ENCODE peak calls at places on chromosome 12, in four cellular contexts. One of them, this sample, is unnamed.

GRCh38 chr12:95790025-95790911 is at the start of gene NTN4:
- DNase-seq in COR-L47: peak
- DNase-seq in smooth muscle cell of the brain vasculature: no peak
- DNase-seq in T-helper 1 cell: no peak
- DNase-seq in this sample: no peak

GRCh38 chr12:39490500-39491276 is 47.8 kb upstream of the KIF21A start:
- DNase-seq in COR-L47: peak
- DNase-seq in T-helper 1 cell: no peak
- DNase-seq in smooth muscle cell of the brain vasculature: no peak
- DNase-seq in this sample: no peak

GRCh38 chr12:49588281-49588680 is 17.2 kb downstream of the FAM186B start:
- DNase-seq in smooth muscle cell of the brain vasculature: no peak
- DNase-seq in COR-L47: no peak
- DNase-seq in T-helper 1 cell: no peak
- DNase-seq in this sample: no peak

GRCh38 chr12:123264642-123265041 is 7.0 kb downstream of the CDK2AP1 start:
- DNase-seq in T-helper 1 cell: no peak
- DNase-seq in COR-L47: no peak
- DNase-seq in smooth muscle cell of the brain vasculature: no peak
- DNase-seq in this sample: peak

GRCh38 chr12:34605955-34606748 is 583.9 kb downstream of the ALG10 start:
- DNase-seq in COR-L47: no peak
- DNase-seq in T-helper 1 cell: no peak
- DNase-seq in smooth muscle cell of the brain vasculature: no peak
- DNase-seq in this sample: no peak

GRCh38 chr12:117377758-117378157 is 16.3 kb upstream of the NOS1 start:
- DNase-seq in COR-L47: no peak
- DNase-seq in T-helper 1 cell: no peak
- DNase-seq in smooth muscle cell of the brain vasculature: no peak
- DNase-seq in this sample: no peak

GRCh38 chr12:1443421-1444141 is 150.8 kb downstream of the FBXL14 start:
- DNase-seq in COR-L47: no peak
- DNase-seq in smooth muscle cell of the brain vasculature: peak
- DNase-seq in T-helper 1 cell: no peak
- DNase-seq in this sample: no peak

GRCh38 chr12:108821407-108822397 is 35.7 kb downstream of the SSH1 start:
- DNase-seq in COR-L47: no peak
- DNase-seq in T-helper 1 cell: no peak
- DNase-seq in smooth muscle cell of the brain vasculature: no peak
- DNase-seq in this sample: no peak

GRCh38 chr12:102631274-102631673 is 150.9 kb upstream of the IGF1 start:
- DNase-seq in COR-L47: no peak
- DNase-seq in smooth muscle cell of the brain vasculature: no peak
- DNase-seq in T-helper 1 cell: no peak
- DNase-seq in this sample: no peak

GRCh38 chr12:109949089-109949488 is 47.1 kb downstream of the GIT2 start:
- DNase-seq in smooth muscle cell of the brain vasculature: no peak
- DNase-seq in T-helper 1 cell: no peak
- DNase-seq in COR-L47: no peak
- DNase-seq in this sample: no peak

GRCh38 chr12:130768120-130768519 is 52.0 kb upstream of the RIMBP2 start:
- DNase-seq in T-helper 1 cell: no peak
- DNase-seq in COR-L47: no peak
- DNase-seq in smooth muscle cell of the brain vasculature: no peak
- DNase-seq in this sample: no peak

GRCh38 chr12:104426926-104427546 is 29.7 kb upstream of the CHST11 start:
- DNase-seq in T-helper 1 cell: no peak
- DNase-seq in smooth muscle cell of the brain vasculature: no peak
- DNase-seq in COR-L47: no peak
- DNase-seq in this sample: no peak

GRCh38 chr12:76489737-76490136 is 69.8 kb downstream of the OSBPL8 start:
- DNase-seq in T-helper 1 cell: no peak
- DNase-seq in COR-L47: no peak
- DNase-seq in smooth muscle cell of the brain vasculature: no peak
- DNase-seq in this sample: no peak

GRCh38 chr12:81639196-81639595 is 120.0 kb downstream of the PPFIA2 start:
- DNase-seq in T-helper 1 cell: no peak
- DNase-seq in COR-L47: no peak
- DNase-seq in smooth muscle cell of the brain vasculature: peak
- DNase-seq in this sample: no peak

GRCh38 chr12:34404377-34405285 is 382.3 kb downstream of the ALG10 start:
- DNase-seq in COR-L47: no peak
- DNase-seq in T-helper 1 cell: no peak
- DNase-seq in smooth muscle cell of the brain vasculature: no peak
- DNase-seq in this sample: no peak